ENCODE peak calls at places on chromosomes 5 and 9, in nine cellular contexts. G is AG10803; J is KBM-7; P is IMR-90; C is nephron progenitor cell; M is activated T-helper 1 cell treated with anti-CD3 and anti-CD28 coated beads, Interleukin-12 subunit alpha, Interleukin-12 subunit beta, Interleukin-2, Interleukin-4 antibody, amounts not matched to agents 30 ng/mL and 10 ng/mL and 1 ng/mL, durations not matched to agents 14 hours and 24 hours and 36 hours; T is activated CD4-positive, CD25-positive, alpha-beta regulatory T cell; Z is mucosa of gallbladder; F is EL. B is an unnamed sample.

GRCh38 chr5:33891731-33892418 is at the start of gene ADAMTS12:
- DNase-seq in G (peak), J (peak), P (peak), C (peak), M (no peak), T (peak), Z (peak), F (peak), B (peak)

GRCh38 chr5:74400067-74400466 is 240.5 kb downstream of the ENC1 start:
- DNase-seq in G (no peak), J (no peak), P (no peak), C (no peak), M (no peak), T (no peak), Z (no peak), F (peak), B (no peak)

GRCh38 chr9:94472766-94473165 is 82.1 kb upstream of the PCAT7 start:
- DNase-seq in G (peak), J (no peak), P (no peak), C (no peak), M (no peak), T (no peak), Z (no peak), F (peak), B (no peak)

GRCh38 chr9:126379661-126380365 is 53.2 kb downstream of the MVB12B start:
- DNase-seq in G (no peak), J (no peak), P (peak), C (no peak), M (no peak), T (no peak), Z (no peak), F (peak), B (no peak)

GRCh38 chr9:127918201-127919107 is 1.6 kb upstream of the ST6GALNAC4 start:
- DNase-seq in G (peak), J (peak), P (no peak), C (no peak), M (no peak), T (no peak), Z (no peak), F (peak), B (no peak)

GRCh38 chr9:13580760-13581159 is 301.3 kb upstream of the MPDZ start:
- DNase-seq in G (no peak), J (no peak), P (no peak), C (no peak), M (no peak), T (no peak), Z (no peak), F (no peak), B (no peak)

GRCh38 chr5:168808217-168808616 is 229.0 kb upstream of the PANK3 start:
- DNase-seq in G (peak), J (no peak), P (no peak), C (no peak), M (no peak), T (no peak), Z (no peak), F (no peak), B (no peak)

GRCh38 chr5:65906256-65906655 is 20.1 kb upstream of the ERBIN start:
- DNase-seq in G (no peak), J (no peak), P (no peak), C (no peak), M (no peak), T (no peak), Z (no peak), F (no peak), B (no peak)

GRCh38 chr9:131178382-131178781 is 53.0 kb downstream of the NUP214 start:
- DNase-seq in G (peak), J (peak), P (peak), C (peak), M (peak), T (peak), Z (peak), F (peak), B (peak)

GRCh38 chr9:137226338-137227056 is 805 bp upstream of the RNF224 start:
- DNase-seq in G (no peak), J (no peak), P (no peak), C (no peak), M (no peak), T (no peak), Z (no peak), F (no peak), B (no peak)

GRCh38 chr5:14669975-14670374 is 5.5 kb downstream of the OTULIN start:
- DNase-seq in G (peak), J (no peak), P (peak), C (no peak), M (no peak), T (no peak), Z (no peak), F (peak), B (no peak)

GRCh38 chr9:76603448-76603895 is 144.5 kb downstream of the GCNT1 start:
- DNase-seq in G (peak), J (no peak), P (peak), C (no peak), M (no peak), T (no peak), Z (no peak), F (peak), B (peak)

GRCh38 chr5:50711280-50711679 is 44.8 kb downstream of the PARP8 start:
- DNase-seq in G (peak), J (peak), P (peak), C (no peak), M (peak), T (peak), Z (peak), F (peak), B (no peak)

GRCh38 chr9:126503333-126504085 is 110.2 kb upstream of the LMX1B start:
- DNase-seq in G (peak), J (no peak), P (peak), C (no peak), M (no peak), T (no peak), Z (no peak), F (peak), B (peak)

GRCh38 chr9:109972026-109973005 is 192.3 kb downstream of the PALM2AKAP2 start:
- DNase-seq in G (no peak), J (peak), P (no peak), C (no peak), M (no peak), T (no peak), Z (peak), F (no peak), B (no peak)

GRCh38 chr5:36982146-36982545 is 105.6 kb downstream of the NIPBL start:
- DNase-seq in G (peak), J (no peak), P (peak), C (no peak), M (no peak), T (no peak), Z (no peak), F (peak), B (peak)

GRCh38 chr5:27234916-27235315 is 196.5 kb upstream of the CDH9 start:
- DNase-seq in G (no peak), J (no peak), P (no peak), C (no peak), M (no peak), T (no peak), Z (no peak), F (no peak), B (no peak)